ENCODE peak calls at places on chromosomes 2 and 18, in four cellular contexts. W is CD8-positive, alpha-beta T cell; P is tibial nerve; L is fibroblast of pulmonary artery. S is an unnamed sample.

GRCh38 chr2:233867993-233868532 is at the start of gene MSL3B:
- DNase-seq in W (peak), P (no peak), L (peak), S (no peak)

GRCh38 chr2:108868911-108869310 is 82.3 kb downstream of the CCDC138 start:
- DNase-seq in W (no peak), P (no peak), L (no peak), S (no peak)

GRCh38 chr18:267380-267687 is 513 bp downstream of the THOC1 start:
- DNase-seq in W (no peak), P (no peak), L (no peak), S (no peak)

GRCh38 chr2:233498126-233498525 is 68.5 kb downstream of the USP40 start:
- DNase-seq in W (no peak), P (no peak), L (no peak), S (no peak)

GRCh38 chr2:44245068-44245861 is 30.0 kb upstream of the SLC3A1 start:
- DNase-seq in W (no peak), P (no peak), L (no peak), S (no peak)

GRCh38 chr2:238494573-238494961 is 67.8 kb downstream of the ASB1 start:
- DNase-seq in W (no peak), P (no peak), L (no peak), S (peak)

GRCh38 chr2:175233135-175233719 is 51.7 kb upstream of the ATP5MC3 start:
- DNase-seq in W (no peak), P (no peak), L (peak), S (no peak)

GRCh38 chr2:170930132-170931109 is 1.4 kb downstream of the GORASP2 start:
- DNase-seq in W (peak), P (peak), L (peak), S (no peak)

GRCh38 chr18:9711361-9712129 is 3.4 kb downstream of the RAB31 start:
- DNase-seq in W (no peak), P (no peak), L (no peak), S (no peak)

GRCh38 chr2:241214209-241214608 is 25.7 kb downstream of the ANO7 start:
- DNase-seq in W (no peak), P (no peak), L (no peak), S (no peak)

GRCh38 chr2:43312751-43313641 is 86.6 kb upstream of the ZFP36L2 start:
- DNase-seq in W (no peak), P (no peak), L (no peak), S (no peak)

GRCh38 chr18:79440728-79441127 is 45.0 kb downstream of the NFATC1 start:
- DNase-seq in W (no peak), P (no peak), L (no peak), S (no peak)

GRCh38 chr2:160614391-160614790 is 120.8 kb upstream of the RBMS1 start:
- DNase-seq in W (no peak), P (no peak), L (no peak), S (no peak)

GRCh38 chr2:11709293-11709692 is 37.1 kb upstream of the LPIN1 start:
- DNase-seq in W (no peak), P (no peak), L (no peak), S (no peak)

GRCh38 chr18:54183390-54183789 is 41.1 kb downstream of the MBD2 start:
- DNase-seq in W (no peak), P (no peak), L (no peak), S (no peak)

DNA sequence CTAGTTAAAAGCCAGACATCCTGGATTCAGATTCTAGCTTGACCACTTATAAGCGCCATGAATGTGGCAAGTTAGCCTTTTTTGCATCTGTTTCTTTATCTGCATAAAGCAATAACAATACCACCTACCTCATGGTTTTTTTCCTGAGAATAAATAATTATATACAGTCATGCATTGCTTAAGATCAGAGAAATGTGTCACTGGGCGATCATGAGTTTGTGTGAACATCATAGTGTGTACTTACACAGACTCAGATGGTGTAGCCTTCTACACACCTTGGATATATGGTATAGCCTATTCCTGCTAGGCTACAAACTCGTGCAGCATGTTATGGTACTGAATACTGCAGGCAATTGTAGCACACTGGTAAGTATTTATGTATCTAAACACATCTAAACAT is 84.7 kb upstream of the PELI1 start:
- DNase-seq in W (no peak), P (no peak), L (no peak), S (no peak)
- H3K4me3 ChIP-seq in W (peak), P (no peak), L (no peak), S (peak)

GRCh38 chr2:193231634-193232033 is 1036.9 kb upstream of the TMEFF2 start:
- DNase-seq in W (no peak), P (no peak), L (no peak), S (no peak)

GRCh38 chr2:193222456-193222855 is 1027.7 kb upstream of the TMEFF2 start:
- DNase-seq in W (no peak), P (no peak), L (no peak), S (no peak)

DNA sequence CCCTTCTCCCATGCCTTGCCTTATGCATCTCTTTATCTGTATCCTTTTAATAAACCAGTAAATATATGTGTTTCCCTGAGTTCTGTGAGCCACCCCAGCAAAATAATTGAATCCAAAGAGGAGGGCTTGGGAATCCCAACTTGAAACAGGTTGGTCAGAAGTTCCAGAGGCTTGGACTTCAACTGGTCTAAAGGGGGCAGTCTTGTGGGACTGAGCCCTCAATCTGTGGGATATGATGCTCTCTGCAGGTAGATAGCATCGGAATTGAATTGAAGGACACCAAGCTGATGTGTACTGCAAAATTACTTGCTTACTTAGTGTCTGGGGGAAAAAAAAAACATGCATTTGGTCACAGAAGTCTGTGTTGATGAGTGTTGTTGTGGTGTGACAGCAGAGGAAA is 1033.5 kb upstream of the TMEFF2 start:
- DNase-seq in W (no peak), P (no peak), L (no peak), S (no peak)
- H3K4me3 ChIP-seq in W (no peak), P (no peak), L (no peak), S (no peak)

DNA sequence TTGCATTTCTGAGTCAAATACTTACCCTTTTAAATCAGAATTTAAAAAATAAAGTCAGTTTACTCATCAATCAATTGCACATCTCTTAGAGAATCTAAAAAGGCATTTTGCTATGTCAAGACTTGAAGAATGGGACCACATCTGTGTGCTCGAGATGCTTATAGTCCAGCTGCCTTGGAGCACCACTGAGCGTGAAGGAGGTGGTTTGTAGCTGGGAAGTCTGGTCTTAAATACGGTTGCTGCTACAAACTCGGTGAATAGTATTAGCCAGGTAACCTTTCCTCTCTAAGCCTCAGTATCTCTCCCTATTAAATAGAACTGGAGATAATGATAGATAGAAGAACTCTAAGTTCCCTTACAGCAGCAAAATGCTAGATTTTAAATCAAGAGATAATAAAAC is 289.7 kb downstream of the TRIB2 start:
- DNase-seq in W (no peak), P (no peak), L (peak), S (no peak)
- H3K4me3 ChIP-seq in W (no peak), P (peak), L (peak), S (no peak)

GRCh38 chr2:28399289-28399688 is 6.6 kb downstream of the FOSL2 start:
- DNase-seq in W (no peak), P (no peak), L (no peak), S (peak)
- H3K4me3 ChIP-seq in W (no peak), P (no peak), L (peak), S (peak)

GRCh38 chr2:129876576-129876975 is 102.9 kb upstream of the RAB6C start:
- DNase-seq in W (no peak), P (no peak), L (no peak), S (no peak)
- H3K4me3 ChIP-seq in W (peak), P (peak), L (peak), S (peak)

GRCh38 chr2:215313219-215313656 is 1.4 kb downstream of the ATIC start:
- DNase-seq in W (no peak), P (no peak), L (no peak), S (no peak)
- H3K4me3 ChIP-seq in W (peak), P (no peak), L (no peak), S (peak)

S was measured in psoas muscle.